ENCODE peak calls at places on chromosome 18, in five cellular contexts. One of them, this sample, is unnamed.

GRCh38 chr18:32919799-32920198 is 147.0 kb upstream of the KLHL14 start:
- DNase-seq in SK-N-SH: peak; percentile 17
- DNase-seq in K562: peak; percentile 17
- DNase-seq in HepG2: peak; percentile 85
- DNase-seq in GM12878: no peak
- DNase-seq in this sample: peak; percentile 88

GRCh38 chr18:36634573-36635216 is 194.1 kb downstream of the TPGS2 start:
- DNase-seq in SK-N-SH: no peak
- DNase-seq in K562: no peak
- DNase-seq in HepG2: no peak
- DNase-seq in GM12878: no peak
- DNase-seq in this sample: no peak

GRCh38 chr18:11021477-11021876 is 127.9 kb downstream of the PIEZO2 start:
- DNase-seq in SK-N-SH: no peak
- DNase-seq in K562: no peak
- DNase-seq in HepG2: no peak
- DNase-seq in GM12878: no peak
- DNase-seq in this sample: no peak

GRCh38 chr18:51498085-51498855 is 300.8 kb upstream of the MEX3C start:
- DNase-seq in SK-N-SH: no peak
- DNase-seq in K562: no peak
- DNase-seq in HepG2: no peak
- DNase-seq in GM12878: no peak
- DNase-seq in this sample: no peak

GRCh38 chr18:36561046-36561445 is 263.5 kb downstream of the FHOD3 start:
- DNase-seq in SK-N-SH: no peak
- DNase-seq in K562: no peak
- DNase-seq in HepG2: no peak
- DNase-seq in GM12878: no peak
- DNase-seq in this sample: no peak

GRCh38 chr18:63763831-63764600 is 11.2 kb upstream of the SERPINB7 start:
- DNase-seq in SK-N-SH: no peak
- DNase-seq in K562: no peak
- DNase-seq in HepG2: no peak
- DNase-seq in GM12878: no peak
- DNase-seq in this sample: no peak

GRCh38 chr18:22493940-22494339 is 76.2 kb upstream of the CTAGE1 start:
- DNase-seq in SK-N-SH: no peak
- DNase-seq in K562: no peak
- DNase-seq in HepG2: no peak
- DNase-seq in GM12878: no peak
- DNase-seq in this sample: no peak

GRCh38 chr18:24702001-24702400 is 241.6 kb downstream of the HRH4 start:
- DNase-seq in SK-N-SH: no peak
- DNase-seq in K562: no peak
- DNase-seq in HepG2: no peak
- DNase-seq in GM12878: no peak
- DNase-seq in this sample: no peak

GRCh38 chr18:24009651-24010333 is 4.8 kb upstream of the TTC39C start:
- DNase-seq in SK-N-SH: no peak
- DNase-seq in K562: no peak
- DNase-seq in HepG2: no peak
- DNase-seq in GM12878: peak; percentile 74
- DNase-seq in this sample: no peak

GRCh38 chr18:13710460-13710859 is 15.9 kb downstream of the FAM210A start:
- DNase-seq in SK-N-SH: no peak
- DNase-seq in K562: no peak
- DNase-seq in HepG2: no peak
- DNase-seq in GM12878: no peak
- DNase-seq in this sample: no peak

GRCh38 chr18:7921938-7922587 is 354.9 kb downstream of the PTPRM start:
- DNase-seq in SK-N-SH: no peak
- DNase-seq in K562: no peak
- DNase-seq in HepG2: peak; percentile 76
- DNase-seq in GM12878: no peak
- DNase-seq in this sample: no peak

GRCh38 chr18:24346254-24346653 is 51.4 kb downstream of the OSBPL1A start:
- DNase-seq in SK-N-SH: no peak
- DNase-seq in K562: no peak
- DNase-seq in HepG2: no peak
- DNase-seq in GM12878: no peak
- DNase-seq in this sample: no peak

GRCh38 chr18:35050004-35050623 is 8.9 kb downstream of the MAPRE2 start:
- DNase-seq in SK-N-SH: no peak
- DNase-seq in K562: no peak
- DNase-seq in HepG2: no peak
- DNase-seq in GM12878: no peak
- DNase-seq in this sample: no peak

GRCh38 chr18:69494841-69495240 is 94.2 kb downstream of the DOK6 start:
- DNase-seq in SK-N-SH: no peak
- DNase-seq in K562: no peak
- DNase-seq in HepG2: no peak
- DNase-seq in GM12878: no peak
- DNase-seq in this sample: no peak

DNA sequence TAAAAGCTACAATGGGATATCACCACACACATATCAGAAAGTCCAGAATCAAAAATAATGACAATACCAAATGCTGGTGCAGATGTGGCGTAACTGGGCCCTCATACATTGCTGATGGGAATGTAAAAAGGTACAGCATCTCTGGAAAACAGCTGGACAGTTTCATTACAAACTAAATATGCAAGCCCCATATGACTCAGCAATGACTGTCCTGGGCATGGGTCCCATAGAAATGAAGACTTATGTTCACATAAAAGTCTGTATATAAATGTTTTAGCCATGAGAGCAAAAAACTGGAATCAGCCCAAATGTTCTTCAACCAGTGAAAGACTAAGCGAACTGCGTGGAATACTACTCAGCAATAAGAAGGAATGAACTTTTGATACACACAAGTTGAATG is 56.7 kb downstream of the ALPK2 start:
- DNase-seq in SK-N-SH: no peak
- DNase-seq in K562: no peak
- DNase-seq in HepG2: no peak
- DNase-seq in GM12878: no peak
- DNase-seq in this sample: no peak
- TF ChIP-seq FOXM1 in SK-N-SH: no peak
- TF ChIP-seq FOXM1 in K562: no peak
- TF ChIP-seq FOXM1 in HepG2: no peak
- TF ChIP-seq FOXM1 in GM12878: no peak
- TF ChIP-seq FOXM1 in this sample: no peak

DNA sequence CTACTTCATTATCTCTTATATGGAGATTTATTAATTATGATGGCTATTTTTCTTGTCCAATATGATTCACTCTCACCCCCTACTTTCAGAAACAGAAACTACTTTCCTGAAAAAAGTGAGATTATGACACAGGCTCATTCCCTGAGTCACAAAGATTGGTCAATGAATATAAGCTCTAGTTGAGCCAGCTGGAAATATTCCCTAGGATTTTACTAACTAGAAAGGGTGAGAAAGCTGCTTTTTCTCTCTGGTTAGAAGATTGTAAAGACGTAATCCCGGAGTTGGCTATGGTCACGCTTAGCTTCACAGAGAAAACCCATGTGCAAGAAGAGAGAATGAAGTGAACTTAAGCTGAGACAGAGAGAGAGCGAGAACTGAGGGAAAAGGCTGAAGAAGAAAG is 223.7 kb upstream of the SMAD7 start:
- DNase-seq in SK-N-SH: no peak
- DNase-seq in K562: no peak
- DNase-seq in HepG2: no peak
- DNase-seq in GM12878: no peak
- DNase-seq in this sample: no peak
- TF ChIP-seq FOXM1 in SK-N-SH: no peak
- TF ChIP-seq FOXM1 in K562: no peak
- TF ChIP-seq FOXM1 in HepG2: no peak
- TF ChIP-seq FOXM1 in GM12878: no peak
- TF ChIP-seq FOXM1 in this sample: no peak

GRCh38 chr18:56889621-56890020 is 238.5 kb downstream of the WDR7 start:
- DNase-seq in SK-N-SH: no peak
- DNase-seq in K562: no peak
- DNase-seq in HepG2: no peak
- DNase-seq in GM12878: no peak
- DNase-seq in this sample: no peak

GRCh38 chr18:56890632-56891031 is 239.5 kb downstream of the WDR7 start:
- DNase-seq in SK-N-SH: no peak
- DNase-seq in K562: no peak
- DNase-seq in HepG2: peak; percentile 68
- DNase-seq in GM12878: no peak
- DNase-seq in this sample: no peak

GRCh38 chr18:56891116-56891515 is 240.0 kb downstream of the WDR7 start:
- DNase-seq in SK-N-SH: no peak
- DNase-seq in K562: no peak
- DNase-seq in HepG2: no peak
- DNase-seq in GM12878: no peak
- DNase-seq in this sample: no peak

GRCh38 chr18:56888978-56889377 is 237.8 kb downstream of the WDR7 start:
- DNase-seq in SK-N-SH: no peak
- DNase-seq in K562: no peak
- DNase-seq in HepG2: no peak
- DNase-seq in GM12878: no peak
- DNase-seq in this sample: no peak

GRCh38 chr18:56891870-56892269 is 240.7 kb downstream of the WDR7 start:
- DNase-seq in SK-N-SH: no peak
- DNase-seq in K562: no peak
- DNase-seq in HepG2: no peak
- DNase-seq in GM12878: no peak
- DNase-seq in this sample: no peak
- TF ChIP-seq FOXM1 in SK-N-SH: no peak
- TF ChIP-seq FOXM1 in K562: no peak
- TF ChIP-seq FOXM1 in HepG2: no peak
- TF ChIP-seq FOXM1 in GM12878: no peak
- TF ChIP-seq FOXM1 in this sample: no peak

GRCh38 chr18:40012931-40013609 is 1942.0 kb upstream of the PIK3C3 start:
- DNase-seq in SK-N-SH: no peak
- DNase-seq in K562: no peak
- DNase-seq in HepG2: no peak
- DNase-seq in GM12878: no peak
- DNase-seq in this sample: no peak
- TF ChIP-seq FOXM1 in SK-N-SH: no peak
- TF ChIP-seq FOXM1 in K562: no peak
- TF ChIP-seq FOXM1 in HepG2: no peak
- TF ChIP-seq FOXM1 in GM12878: no peak
- TF ChIP-seq FOXM1 in this sample: no peak

DNA sequence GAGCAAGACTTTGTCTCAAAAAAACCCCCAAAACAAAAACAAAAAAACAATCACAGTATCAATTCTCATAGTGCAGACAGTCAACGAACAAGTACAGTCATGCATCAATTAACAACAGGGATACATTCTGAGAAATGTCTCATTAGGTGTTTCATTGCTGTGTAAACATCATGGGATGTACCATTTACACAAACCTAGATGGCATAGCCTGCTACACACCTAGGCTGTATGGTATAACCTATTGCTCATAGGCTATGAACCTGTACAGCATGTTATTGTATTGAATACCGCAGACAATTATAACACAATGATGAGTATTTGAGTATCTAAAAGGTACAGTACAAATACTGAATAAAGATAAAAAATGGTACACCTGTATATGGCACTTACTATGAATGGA is 67.8 kb upstream of the LMAN1 start:
- DNase-seq in SK-N-SH: no peak
- DNase-seq in K562: no peak
- DNase-seq in HepG2: no peak
- DNase-seq in GM12878: no peak
- DNase-seq in this sample: no peak
- TF ChIP-seq FOXM1 in SK-N-SH: no peak
- TF ChIP-seq FOXM1 in K562: no peak
- TF ChIP-seq FOXM1 in HepG2: no peak
- TF ChIP-seq FOXM1 in GM12878: no peak
- TF ChIP-seq FOXM1 in this sample: no peak

GRCh38 chr18:4599312-4599711 is 144.2 kb upstream of the DLGAP1 start:
- DNase-seq in SK-N-SH: no peak
- DNase-seq in K562: no peak
- DNase-seq in HepG2: no peak
- DNase-seq in GM12878: no peak
- DNase-seq in this sample: no peak
- TF ChIP-seq FOXM1 in SK-N-SH: no peak
- TF ChIP-seq FOXM1 in K562: no peak
- TF ChIP-seq FOXM1 in HepG2: no peak
- TF ChIP-seq FOXM1 in GM12878: no peak
- TF ChIP-seq FOXM1 in this sample: no peak

This sample was measured in HEK293T.